ENCODE peak calls at places on chromosome 11, in ten cellular contexts. D is transverse colon, Y is IMR-90, X is spleen, O is HCT116, Z is right lobe of liver, N is Peyer's patch, F is H1, B is body of pancreas, L is suprapubic skin. W is an unnamed sample.

GRCh38 chr11:118068206-118068944 is 8.5 kb upstream of the TMPRSS4 start:
- DNase-seq in L (no peak), Z (no peak), B (no peak), O (no peak), X (no peak), N (no peak), F (no peak), Y (no peak), D (no peak), W (no peak)

GRCh38 chr11:58940028-58940427 is 740 bp downstream of the GLYATL1 start:
- DNase-seq in Y (no peak), F (no peak), O (no peak), N (no peak), X (no peak), L (no peak), Z (peak; percentile 69), B (no peak), D (no peak), W (no peak)

GRCh38 chr11:40401132-40401853 is 1058.2 kb downstream of the LRRC4C start:
- DNase-seq in F (no peak), O (no peak), Y (no peak), B (no peak), N (no peak), D (no peak), X (no peak), L (no peak), Z (no peak), W (no peak)

GRCh38 chr11:128908391-128909246 is 17.5 kb downstream of the KCNJ5 start:
- DNase-seq in F (no peak), B (peak; percentile 76), L (peak; percentile 88), Z (no peak), O (peak; percentile 45), Y (peak; percentile 82), X (no peak), D (peak; percentile 63), N (no peak), W (peak; percentile 68)

GRCh38 chr11:62071408-62071807 is 52.4 kb upstream of the INCENP start:
- DNase-seq in Y (peak; percentile 22), B (no peak), D (no peak), Z (no peak), X (peak; percentile 1), F (no peak), L (no peak), O (no peak), N (no peak), W (no peak)

GRCh38 chr11:92770981-92771380 is 198.5 kb upstream of the MTNR1B start:
- DNase-seq in F (no peak), N (no peak), Z (no peak), L (no peak), B (no peak), X (no peak), Y (no peak), D (no peak), O (no peak), W (no peak)

GRCh38 chr11:17238377-17238776 is 30.6 kb upstream of the PIK3C2A start:
- DNase-seq in F (no peak), O (no peak), L (no peak), N (no peak), Y (no peak), D (no peak), B (no peak), Z (no peak), X (no peak), W (peak; percentile 73)

GRCh38 chr11:60797846-60798630 is 12.9 kb downstream of the MS4A10 start:
- DNase-seq in B (no peak), L (no peak), F (no peak), N (no peak), Z (no peak), D (no peak), X (peak; percentile 58), O (no peak), Y (no peak), W (no peak)

GRCh38 chr11:134452026-134452848 is 40.2 kb upstream of the B3GAT1 start:
- DNase-seq in X (no peak), F (no peak), B (no peak), Z (peak; percentile 29), N (no peak), Y (no peak), D (no peak), O (no peak), L (no peak), W (no peak)

GRCh38 chr11:87347860-87348259 is 310.1 kb downstream of the TMEM135 start:
- DNase-seq in X (no peak), O (no peak), L (no peak), Z (no peak), Y (no peak), B (no peak), F (no peak), D (no peak), N (no peak), W (no peak)

GRCh38 chr11:10655931-10656576 is 37.5 kb downstream of the IRAG1 start:
- DNase-seq in Z (no peak), X (no peak), L (no peak), Y (no peak), D (no peak), B (no peak), F (no peak), O (no peak), N (no peak), W (no peak)

GRCh38 chr11:7196396-7197146 is 55.1 kb upstream of the SYT9 start:
- DNase-seq in F (no peak), Z (no peak), Y (no peak), L (no peak), N (no peak), B (no peak), D (no peak), O (no peak), X (no peak), W (no peak)

GRCh38 chr11:10594407-10594806 is 25.9 kb upstream of the LYVE1 start:
- DNase-seq in Y (no peak), O (no peak), X (no peak), N (no peak), B (no peak), Z (no peak), D (no peak), L (no peak), F (no peak), W (no peak)

GRCh38 chr11:45145421-45146071 is 893 bp upstream of the PRDM11 start:
- DNase-seq in Y (peak; percentile 35), Z (peak; percentile 87), O (no peak), N (no peak), F (peak; percentile 56), B (peak; percentile 43), X (no peak), D (peak; percentile 34), L (peak; percentile 63), W (no peak)

GRCh38 chr11:45145083-45145420 is 1.4 kb upstream of the PRDM11 start:
- DNase-seq in Z (no peak), O (no peak), Y (no peak), B (no peak), N (no peak), D (no peak), F (no peak), L (no peak), X (no peak), W (no peak)

GRCh38 chr11:45147017-45147728 is 734 bp downstream of the PRDM11 start:
- DNase-seq in F (peak; percentile 77), X (peak; percentile 98), L (peak; percentile 96), D (peak; percentile 96), Y (peak; percentile 94), Z (peak; percentile 97), N (peak; percentile 94), O (peak; percentile 86), B (peak; percentile 96), W (peak; percentile 95)

GRCh38 chr11:45147871-45148270 is 1.4 kb downstream of the PRDM11 start:
- DNase-seq in O (no peak), B (no peak), Y (no peak), F (no peak), N (no peak), Z (peak; percentile 33), X (peak; percentile 57), L (no peak), D (no peak), W (peak; percentile 4)

GRCh38 chr11:45146072-45147016 is at the start of gene PRDM11:
- DNase-seq in D (peak; percentile 76), B (peak; percentile 77), N (no peak), Y (peak; percentile 72), L (peak; percentile 72), O (peak; percentile 18), F (no peak), X (peak; percentile 86), Z (peak; percentile 54), W (peak; percentile 47)
- TF ChIP-seq POLR2A in D (peak; percentile 18), B (no peak), N (peak; percentile 14), Y (peak; percentile 70), L (no peak), O (peak; percentile 4), F (peak; percentile 52), X (no peak), Z (peak; percentile 16), W (no peak)

DNA sequence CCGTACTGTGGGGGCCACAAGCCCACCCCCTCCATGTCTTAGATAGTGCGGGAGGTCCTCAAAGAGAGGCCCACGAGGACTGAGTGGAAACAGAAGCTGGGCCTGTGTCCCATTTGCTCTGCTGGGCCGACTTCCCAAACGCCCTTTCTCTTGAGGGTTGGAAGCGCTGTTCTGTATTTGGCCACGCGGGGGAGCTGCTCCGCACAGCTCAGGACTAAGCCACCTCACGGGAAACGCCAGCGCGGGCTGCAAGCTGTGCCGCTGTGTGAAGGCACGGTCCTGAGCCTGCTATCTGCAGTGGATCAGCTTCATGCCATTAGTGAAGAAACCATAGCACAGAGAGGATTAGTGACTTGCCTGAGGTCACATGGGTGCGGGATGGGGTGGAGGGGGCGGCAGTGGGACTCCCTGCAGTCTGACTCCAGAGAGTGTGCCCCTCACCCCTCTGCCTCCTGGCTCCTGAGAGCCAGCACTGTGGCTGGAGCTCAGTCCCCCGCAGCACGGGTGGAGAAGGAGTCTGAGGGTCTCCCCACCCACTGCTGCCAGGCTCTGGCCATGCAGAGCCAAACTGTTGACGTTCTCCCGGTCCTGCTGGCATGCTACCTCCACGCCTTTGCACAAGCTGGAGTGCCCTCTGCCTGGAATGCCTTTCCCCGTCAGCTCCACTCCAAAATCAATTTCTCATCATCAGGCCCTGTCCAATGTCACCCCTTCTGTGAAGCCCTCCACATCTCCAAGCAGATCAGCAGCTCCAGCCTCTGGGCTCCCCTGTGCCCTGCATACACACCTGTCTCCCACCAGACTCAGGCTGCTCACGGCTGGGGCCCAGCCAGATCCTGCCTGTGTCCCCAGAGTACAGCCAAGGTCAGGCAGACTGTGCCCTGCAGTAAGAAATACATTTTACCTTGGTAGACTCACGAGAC is 51.5 kb upstream of the LRRC32 start:
- DNase-seq in B (peak; percentile 89), L (peak; percentile 90), F (peak; percentile 54), N (peak; percentile 67), D (peak; percentile 87), X (peak; percentile 91), Z (peak; percentile 87), O (peak; percentile 68), Y (peak; percentile 73), W (peak; percentile 78)
- H3K4me3 ChIP-seq in B (no peak overlapping the region), L (peak overlapping the region; percentile 9), F (no peak overlapping the region), N (peak overlapping the region; percentile 0), D (no peak overlapping the region), X (peak overlapping the region; percentile 38), Z (no peak overlapping the region), O (peak overlapping the region; percentile 27), Y (no peak overlapping the region), W (no peak overlapping the region)

GRCh38 chr11:63427971-63428508 is 58.5 kb downstream of the SLC22A9 start:
- DNase-seq in B (no peak), X (no peak), O (no peak), L (no peak), D (no peak), N (no peak), F (peak; percentile 13), Y (no peak), Z (no peak), W (no peak)
- TF ChIP-seq CTCF in B (no peak), X (no peak), O (peak; percentile 33), L (no peak), D (no peak), N (no peak), F (peak; percentile 18), Y (no peak), Z (no peak), W (no peak)

GRCh38 chr11:3853545-3853842 is 2.0 kb upstream of the STIM1 start:
- DNase-seq in X (no peak), N (no peak), D (no peak), Z (no peak), O (no peak), F (no peak), B (no peak), L (no peak), Y (no peak), W (no peak)
- TF ChIP-seq POLR2A in X (no peak), N (no peak), D (no peak), Z (no peak), O (no peak), F (no peak), B (no peak), L (no peak), Y (no peak), W (no peak)

W was measured in prostate gland.